ENCODE peak calls at places on chromosomes 11 and 22, in eight cellular contexts. A is PC-9, M is lower lobe of right lung, S is cardiac fibroblast, U is AG09319, F is hepatocyte, C is fibroblast of lung, Z is AG10803. R is an unnamed sample.
A peak's percentile ranks its signal among the peaks of the same experiment; 100 is the strongest.

GRCh38 chr11:95904009-95904650 is 19.8 kb downstream of the MTMR2 start:
- DNase-seq in Z (no peak), C (no peak), A (no peak), U (no peak), S (no peak), M (no peak), F (no peak), R (no peak)

GRCh38 chr11:108568183-108568858 is 25.2 kb downstream of the EXPH5 start:
- DNase-seq in U (no peak), F (no peak), Z (peak; percentile 23), C (no peak), M (no peak), A (no peak), S (no peak), R (no peak)

GRCh38 chr11:134453441-134453840 is 41.4 kb upstream of the B3GAT1 start:
- DNase-seq in Z (no peak), A (no peak), U (no peak), M (no peak), F (no peak), C (no peak), S (no peak), R (no peak)

GRCh38 chr11:100791873-100792272 is 104.8 kb downstream of the ARHGAP42 start:
- DNase-seq in A (peak; percentile 6), M (no peak), S (peak; percentile 13), U (no peak), F (no peak), Z (no peak), C (no peak), R (no peak)

GRCh38 chr22:39503590-39503989 is 1.5 kb downstream of the MIEF1 start:
- DNase-seq in M (peak; percentile 4), F (no peak), Z (no peak), C (no peak), A (no peak), U (no peak), S (no peak), R (no peak)

GRCh38 chr22:45490836-45491235 is 11.8 kb upstream of the FBLN1 start:
- DNase-seq in F (no peak), U (no peak), C (no peak), A (no peak), M (no peak), Z (no peak), S (no peak), R (no peak)

GRCh38 chr11:10407055-10407454 is 48.0 kb upstream of the AMPD3 start:
- DNase-seq in C (peak; percentile 35), A (peak; percentile 14), S (peak; percentile 45), M (no peak), Z (peak; percentile 67), U (no peak), F (no peak), R (no peak)

GRCh38 chr11:100903284-100903683 is 216.2 kb downstream of the ARHGAP42 start:
- DNase-seq in U (no peak), Z (peak; percentile 61), A (no peak), C (no peak), F (no peak), S (no peak), M (no peak), R (no peak)

GRCh38 chr11:2122222-2122906 is 16.8 kb downstream of the IGF2 start:
- DNase-seq in S (peak; percentile 19), U (peak; percentile 60), Z (peak; percentile 63), A (peak; percentile 33), M (no peak), C (peak; percentile 62), F (peak; percentile 58), R (no peak)

GRCh38 chr22:46536559-46537220 is 730 bp downstream of the CELSR1 start:
- DNase-seq in S (no peak), A (peak; percentile 15), Z (no peak), U (no peak), M (no peak), F (no peak), C (no peak), R (no peak)

GRCh38 chr11:33861911-33862310 is 30.0 kb downstream of the LMO2 start:
- DNase-seq in Z (no peak), S (no peak), A (no peak), U (no peak), F (no peak), C (no peak), M (no peak), R (no peak)

GRCh38 chr22:31177420-31178162 is 17.6 kb downstream of the RNF185 start:
- DNase-seq in Z (peak; percentile 98), S (peak; percentile 78), C (peak; percentile 99), F (peak; percentile 45), A (peak; percentile 10), U (peak; percentile 65), M (no peak), R (no peak)

GRCh38 chr11:112012877-112013276 is 12.3 kb upstream of the DLAT start:
- DNase-seq in S (peak; percentile 74), A (no peak), F (peak; percentile 12), M (no peak), C (peak; percentile 62), Z (peak; percentile 11), U (no peak), R (no peak)

GRCh38 chr11:17013548-17014320 is 480 bp downstream of the PLEKHA7 start:
- DNase-seq in A (peak; percentile 34), F (peak; percentile 67), U (no peak), M (peak; percentile 60), C (peak; percentile 11), S (no peak), Z (no peak), R (peak; percentile 56)

GRCh38 chr11:17014321-17014773 is at the start of gene PLEKHA7:
- DNase-seq in Z (no peak), F (peak; percentile 75), S (no peak), A (peak; percentile 40), M (no peak), C (no peak), U (no peak), R (peak; percentile 45)

GRCh38 chr11:17012712-17013547 is 1.3 kb downstream of the PLEKHA7 start:
- DNase-seq in M (peak; percentile 56), S (peak; percentile 23), C (peak; percentile 78), F (peak; percentile 71), A (peak; percentile 73), Z (no peak), U (no peak), R (peak; percentile 74)

GRCh38 chr11:17015639-17016125 is 1.5 kb upstream of the PLEKHA7 start:
- DNase-seq in U (no peak), S (peak; percentile 18), Z (peak; percentile 45), M (no peak), F (no peak), A (no peak), C (peak; percentile 9), R (no peak)

DNA sequence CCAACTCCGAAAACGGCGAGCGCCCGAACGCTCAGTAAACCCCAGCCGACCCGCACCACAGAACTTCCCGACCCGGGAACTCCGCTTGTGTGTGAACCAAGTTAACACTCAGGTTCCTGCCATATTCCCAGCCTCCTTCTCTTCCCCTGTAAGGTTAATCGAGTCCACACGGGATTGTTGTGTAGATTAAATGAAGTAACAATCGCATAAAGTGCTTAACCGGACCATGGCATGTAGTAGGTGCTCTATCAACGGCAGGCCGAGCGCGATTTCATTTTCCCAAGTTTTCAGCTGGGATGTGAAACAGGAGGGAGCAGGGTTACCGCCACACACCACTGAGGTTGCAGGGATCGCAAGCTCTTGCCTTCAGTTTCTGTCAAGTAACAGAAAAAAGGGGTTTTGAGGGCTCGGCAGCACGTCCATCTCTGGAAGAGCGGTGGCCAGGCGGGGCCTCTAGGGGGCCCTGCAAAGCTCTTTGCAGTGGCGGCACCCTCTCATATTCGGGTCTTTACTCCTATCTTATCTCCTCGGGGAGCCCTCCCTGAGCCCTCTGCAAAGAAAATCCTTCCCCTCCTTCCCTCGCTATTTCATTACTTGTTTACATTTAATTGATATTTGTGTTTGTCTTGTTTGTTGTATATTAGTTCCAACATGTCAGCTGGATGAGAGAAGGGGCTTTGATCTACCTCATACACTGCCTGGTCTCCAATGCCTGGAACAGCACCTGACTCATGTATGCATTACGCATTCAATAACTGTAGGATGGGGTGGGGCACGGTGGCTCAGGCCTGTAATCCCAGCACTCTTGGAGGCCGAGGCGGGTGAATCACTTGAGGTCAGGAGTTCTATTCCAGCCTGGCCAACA is 792 bp upstream of the PLEKHA7 start:
- DNase-seq in U (no peak), A (peak; percentile 57), S (peak; percentile 17), F (peak; percentile 72), Z (no peak), M (no peak), C (peak; percentile 63), R (peak; percentile 69)
- TF ChIP-seq CTCF in U (peak; percentile 6), A (peak; percentile 71), S (peak; percentile 40), F (peak; percentile 42), Z (peak; percentile 9), M (peak; percentile 55), C (peak; percentile 44), R (peak; percentile 39)

GRCh38 chr11:534592-535518 is 521 bp downstream of the HRAS start:
- DNase-seq in Z (peak; percentile 25), M (peak; percentile 75), U (no peak), S (peak; percentile 20), A (peak; percentile 51), C (peak; percentile 19), F (peak; percentile 55), R (no peak)
- TF ChIP-seq CTCF in Z (no peak), M (no peak), U (no peak), S (no peak), A (no peak), C (no peak), F (no peak), R (no peak)

GRCh38 chr22:49701380-49702067 is 126.1 kb downstream of the BRD1 start:
- DNase-seq in A (no peak), M (no peak), C (no peak), S (no peak), U (no peak), Z (no peak), F (no peak), R (no peak)
- TF ChIP-seq CTCF in A (peak; percentile 84), M (peak; percentile 44), C (peak; percentile 38), S (peak; percentile 25), U (peak; percentile 5), Z (peak; percentile 32), F (peak; percentile 20), R (peak; percentile 36)

GRCh38 chr22:19644314-19645223 is 69.7 kb upstream of the SEPTIN5 start:
- DNase-seq in C (no peak), F (no peak), Z (no peak), S (no peak), U (no peak), A (no peak), M (no peak), R (no peak)

GRCh38 chr22:19645905-19646304 is 68.4 kb upstream of the SEPTIN5 start:
- DNase-seq in F (no peak), C (no peak), M (no peak), U (no peak), A (no peak), Z (no peak), S (no peak), R (no peak)

GRCh38 chr22:19646383-19646782 is 67.9 kb upstream of the SEPTIN5 start:
- DNase-seq in M (no peak), A (no peak), S (no peak), Z (no peak), U (no peak), F (no peak), C (no peak), R (no peak)

GRCh38 chr22:19643448-19644313 is 70.6 kb upstream of the SEPTIN5 start:
- DNase-seq in C (no peak), F (no peak), A (no peak), M (no peak), Z (no peak), U (no peak), S (no peak), R (no peak)

GRCh38 chr22:19645391-19645790 is 68.9 kb upstream of the SEPTIN5 start:
- DNase-seq in Z (no peak), F (no peak), C (no peak), A (no peak), M (no peak), U (no peak), S (no peak), R (no peak)
- TF ChIP-seq CTCF in Z (no peak), F (no peak), C (no peak), A (no peak), M (no peak), U (no peak), S (peak; percentile 2), R (no peak)

R was measured in colonic mucosa.